ENCODE peak calls at places on chromosomes 6 and 20, in five cellular contexts. One of them, this sample, is unnamed.

GRCh38 chr20:14446446-14446845 is 109.0 kb upstream of the FLRT3 start:
- DNase-seq in GM12865: no peak
- DNase-seq in fibroblast of mammary gland: peak
- DNase-seq in fibroblast of the aortic adventitia: no peak
- DNase-seq in endothelial cell: no peak
- DNase-seq in this sample: no peak

GRCh38 chr6:11710968-11711643 is 67.5 kb downstream of the ADTRP start:
- DNase-seq in endothelial cell: no peak
- DNase-seq in fibroblast of mammary gland: peak
- DNase-seq in GM12865: peak
- DNase-seq in fibroblast of the aortic adventitia: no peak
- DNase-seq in this sample: no peak

GRCh38 chr20:19888269-19888669 is 128.9 kb upstream of the NAA20 start:
- DNase-seq in fibroblast of the aortic adventitia: no peak
- DNase-seq in GM12865: no peak
- DNase-seq in fibroblast of mammary gland: no peak
- DNase-seq in endothelial cell: no peak
- DNase-seq in this sample: peak

GRCh38 chr6:20811112-20811746 is 277.0 kb downstream of the CDKAL1 start:
- DNase-seq in GM12865: no peak
- DNase-seq in fibroblast of the aortic adventitia: peak
- DNase-seq in fibroblast of mammary gland: peak
- DNase-seq in endothelial cell: peak
- DNase-seq in this sample: no peak

GRCh38 chr6:36874016-36874442 is 574 bp downstream of the PPIL1 start:
- DNase-seq in endothelial cell: no peak
- DNase-seq in fibroblast of the aortic adventitia: peak
- DNase-seq in GM12865: no peak
- DNase-seq in fibroblast of mammary gland: peak
- DNase-seq in this sample: no peak

GRCh38 chr20:56924976-56925695 is 296.0 kb downstream of the TFAP2C start:
- DNase-seq in GM12865: no peak
- DNase-seq in fibroblast of mammary gland: no peak
- DNase-seq in endothelial cell: peak
- DNase-seq in fibroblast of the aortic adventitia: no peak
- DNase-seq in this sample: no peak

GRCh38 chr6:99588618-99589289 is 17.9 kb upstream of the PRDM13 start:
- DNase-seq in fibroblast of mammary gland: peak
- DNase-seq in GM12865: peak
- DNase-seq in fibroblast of the aortic adventitia: peak
- DNase-seq in endothelial cell: peak
- DNase-seq in this sample: peak

GRCh38 chr6:159104163-159104885 is 59.5 kb upstream of the TAGAP start:
- DNase-seq in fibroblast of mammary gland: peak
- DNase-seq in endothelial cell: peak
- DNase-seq in GM12865: peak
- DNase-seq in fibroblast of the aortic adventitia: peak
- DNase-seq in this sample: peak

GRCh38 chr20:44828640-44829039 is 18.3 kb upstream of the RIMS4 start:
- DNase-seq in GM12865: no peak
- DNase-seq in fibroblast of the aortic adventitia: no peak
- DNase-seq in fibroblast of mammary gland: no peak
- DNase-seq in endothelial cell: no peak
- DNase-seq in this sample: no peak

GRCh38 chr6:66896415-66896814 is 1189.4 kb upstream of the EYS start:
- DNase-seq in fibroblast of the aortic adventitia: no peak
- DNase-seq in fibroblast of mammary gland: no peak
- DNase-seq in endothelial cell: no peak
- DNase-seq in GM12865: no peak
- DNase-seq in this sample: no peak

GRCh38 chr6:161836643-161837448 is 563.0 kb upstream of the AGPAT4 start:
- DNase-seq in GM12865: no peak
- DNase-seq in fibroblast of mammary gland: peak
- DNase-seq in fibroblast of the aortic adventitia: no peak
- DNase-seq in endothelial cell: no peak
- DNase-seq in this sample: no peak
- TF ChIP-seq CTCF in GM12865: no peak
- TF ChIP-seq CTCF in fibroblast of mammary gland: peak
- TF ChIP-seq CTCF in fibroblast of the aortic adventitia: no peak
- TF ChIP-seq CTCF in endothelial cell: no peak
- TF ChIP-seq CTCF in this sample: no peak

DNA sequence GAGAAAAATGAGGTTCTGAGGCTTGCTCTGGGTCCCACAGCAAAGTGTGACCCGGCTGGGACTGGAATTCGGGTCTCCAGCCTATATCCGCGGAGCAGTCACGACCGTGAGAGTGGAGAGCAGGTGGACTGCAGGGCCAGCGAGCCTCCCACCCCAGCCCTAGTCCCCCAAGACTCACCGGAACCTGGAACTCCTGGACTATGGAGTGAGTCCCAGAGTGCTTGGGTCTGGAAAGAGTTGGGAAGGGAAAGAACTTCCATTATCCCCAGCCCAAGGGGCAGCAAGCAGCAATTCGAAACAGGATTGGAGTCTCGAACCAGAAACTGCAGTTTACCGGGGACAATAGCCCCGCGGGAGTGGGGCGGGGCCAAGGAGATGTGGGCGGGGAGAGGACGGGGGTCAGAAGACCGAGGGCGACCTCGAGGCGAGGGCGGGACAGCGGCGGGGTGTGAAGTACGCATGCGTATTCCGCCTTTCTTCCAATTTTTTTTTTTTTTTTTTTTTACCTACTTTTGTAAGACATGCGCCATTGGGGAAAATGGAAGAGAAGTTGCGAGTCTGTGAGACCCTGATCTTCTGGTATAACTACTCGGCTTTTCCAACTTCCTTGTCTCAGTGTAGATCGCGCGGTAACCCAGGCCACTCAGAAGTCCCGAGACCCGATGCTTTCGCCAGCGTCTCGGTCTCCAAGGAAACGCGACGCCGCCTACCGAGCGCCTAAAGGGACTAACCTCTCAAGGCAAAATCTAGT is at the start of gene C20orf96:
- DNase-seq in GM12865: peak
- DNase-seq in endothelial cell: peak
- DNase-seq in fibroblast of mammary gland: peak
- DNase-seq in fibroblast of the aortic adventitia: peak
- DNase-seq in this sample: peak
- TF ChIP-seq CTCF in GM12865: peak
- TF ChIP-seq CTCF in endothelial cell: peak
- TF ChIP-seq CTCF in fibroblast of mammary gland: peak
- TF ChIP-seq CTCF in fibroblast of the aortic adventitia: peak
- TF ChIP-seq CTCF in this sample: peak

GRCh38 chr20:16477632-16478031 is 95.6 kb downstream of the KIF16B start:
- DNase-seq in fibroblast of the aortic adventitia: peak
- DNase-seq in GM12865: no peak
- DNase-seq in fibroblast of mammary gland: peak
- DNase-seq in endothelial cell: no peak
- DNase-seq in this sample: no peak

GRCh38 chr20:16475225-16475624 is 98.0 kb downstream of the KIF16B start:
- DNase-seq in fibroblast of the aortic adventitia: peak
- DNase-seq in endothelial cell: no peak
- DNase-seq in GM12865: no peak
- DNase-seq in fibroblast of mammary gland: no peak
- DNase-seq in this sample: peak

GRCh38 chr20:16479666-16480065 is 93.6 kb downstream of the KIF16B start:
- DNase-seq in GM12865: no peak
- DNase-seq in fibroblast of mammary gland: no peak
- DNase-seq in endothelial cell: no peak
- DNase-seq in fibroblast of the aortic adventitia: no peak
- DNase-seq in this sample: no peak

GRCh38 chr20:16474342-16474741 is 98.9 kb downstream of the KIF16B start:
- DNase-seq in fibroblast of mammary gland: no peak
- DNase-seq in endothelial cell: no peak
- DNase-seq in GM12865: no peak
- DNase-seq in fibroblast of the aortic adventitia: no peak
- DNase-seq in this sample: no peak

GRCh38 chr20:16476032-16476431 is 97.2 kb downstream of the KIF16B start:
- DNase-seq in GM12865: peak
- DNase-seq in fibroblast of the aortic adventitia: peak
- DNase-seq in endothelial cell: no peak
- DNase-seq in fibroblast of mammary gland: peak
- DNase-seq in this sample: no peak
- TF ChIP-seq CTCF in GM12865: peak
- TF ChIP-seq CTCF in fibroblast of the aortic adventitia: peak
- TF ChIP-seq CTCF in endothelial cell: peak
- TF ChIP-seq CTCF in fibroblast of mammary gland: peak
- TF ChIP-seq CTCF in this sample: peak

GRCh38 chr6:33297956-33298772 is 578 bp downstream of the RGL2 start:
- DNase-seq in fibroblast of mammary gland: peak
- DNase-seq in endothelial cell: peak
- DNase-seq in fibroblast of the aortic adventitia: peak
- DNase-seq in GM12865: peak
- DNase-seq in this sample: peak
- TF ChIP-seq CTCF in fibroblast of mammary gland: no peak
- TF ChIP-seq CTCF in endothelial cell: peak
- TF ChIP-seq CTCF in fibroblast of the aortic adventitia: no peak
- TF ChIP-seq CTCF in GM12865: no peak
- TF ChIP-seq CTCF in this sample: no peak

GRCh38 chr6:88483424-88483823 is 317.3 kb upstream of the CNR1 start:
- DNase-seq in fibroblast of mammary gland: no peak
- DNase-seq in endothelial cell: no peak
- DNase-seq in GM12865: no peak
- DNase-seq in fibroblast of the aortic adventitia: no peak
- DNase-seq in this sample: no peak

GRCh38 chr6:88481519-88481918 is 315.4 kb upstream of the CNR1 start:
- DNase-seq in GM12865: no peak
- DNase-seq in fibroblast of mammary gland: no peak
- DNase-seq in endothelial cell: no peak
- DNase-seq in fibroblast of the aortic adventitia: no peak
- DNase-seq in this sample: no peak

GRCh38 chr6:88477411-88477810 is 311.3 kb upstream of the CNR1 start:
- DNase-seq in GM12865: no peak
- DNase-seq in endothelial cell: no peak
- DNase-seq in fibroblast of mammary gland: peak
- DNase-seq in fibroblast of the aortic adventitia: no peak
- DNase-seq in this sample: no peak

GRCh38 chr6:88476388-88476787 is 310.2 kb upstream of the CNR1 start:
- DNase-seq in fibroblast of the aortic adventitia: no peak
- DNase-seq in fibroblast of mammary gland: no peak
- DNase-seq in GM12865: no peak
- DNase-seq in endothelial cell: no peak
- DNase-seq in this sample: no peak

DNA sequence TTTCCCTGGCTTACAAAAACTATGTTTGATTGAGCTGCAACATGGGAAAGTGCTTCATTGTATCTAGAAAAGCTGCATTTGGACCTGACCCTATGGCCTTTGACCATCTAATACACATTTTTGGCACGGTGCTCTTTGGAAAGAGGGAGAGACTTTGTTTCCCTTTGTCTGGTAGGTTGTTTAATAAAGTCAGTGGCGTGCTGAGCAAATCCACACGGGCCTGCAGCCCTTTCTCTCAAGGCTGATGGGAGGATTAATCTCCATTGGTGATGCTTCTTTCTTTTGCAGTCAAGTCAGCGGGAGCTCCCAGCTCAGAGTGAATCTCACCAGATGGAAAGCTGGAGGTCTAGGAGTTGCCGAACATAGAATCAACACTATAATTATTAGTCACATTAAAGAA is 314.7 kb upstream of the CNR1 start:
- DNase-seq in GM12865: no peak
- DNase-seq in fibroblast of mammary gland: no peak
- DNase-seq in fibroblast of the aortic adventitia: no peak
- DNase-seq in endothelial cell: no peak
- DNase-seq in this sample: no peak
- TF ChIP-seq CTCF in GM12865: no peak
- TF ChIP-seq CTCF in fibroblast of mammary gland: no peak
- TF ChIP-seq CTCF in fibroblast of the aortic adventitia: no peak
- TF ChIP-seq CTCF in endothelial cell: no peak
- TF ChIP-seq CTCF in this sample: no peak

GRCh38 chr6:81838724-81839425 is 86.4 kb upstream of the TENT5A start:
- DNase-seq in fibroblast of mammary gland: no peak
- DNase-seq in fibroblast of the aortic adventitia: no peak
- DNase-seq in endothelial cell: no peak
- DNase-seq in GM12865: no peak
- DNase-seq in this sample: no peak
- TF ChIP-seq CTCF in fibroblast of mammary gland: no peak
- TF ChIP-seq CTCF in fibroblast of the aortic adventitia: no peak
- TF ChIP-seq CTCF in endothelial cell: no peak
- TF ChIP-seq CTCF in GM12865: no peak
- TF ChIP-seq CTCF in this sample: no peak

GRCh38 chr6:15246217-15247211 is 645 bp downstream of the JARID2 start:
- DNase-seq in endothelial cell: no peak
- DNase-seq in fibroblast of mammary gland: no peak
- DNase-seq in fibroblast of the aortic adventitia: peak
- DNase-seq in GM12865: no peak
- DNase-seq in this sample: no peak

GRCh38 chr6:15247214-15247749 is 1.4 kb downstream of the JARID2 start:
- DNase-seq in endothelial cell: no peak
- DNase-seq in fibroblast of mammary gland: no peak
- DNase-seq in GM12865: no peak
- DNase-seq in fibroblast of the aortic adventitia: no peak
- DNase-seq in this sample: no peak

GRCh38 chr6:15249371-15250019 is 3.6 kb downstream of the JARID2 start:
- DNase-seq in endothelial cell: no peak
- DNase-seq in fibroblast of mammary gland: no peak
- DNase-seq in GM12865: no peak
- DNase-seq in fibroblast of the aortic adventitia: peak
- DNase-seq in this sample: peak

GRCh38 chr6:15248451-15249370 is 2.8 kb downstream of the JARID2 start:
- DNase-seq in fibroblast of the aortic adventitia: peak
- DNase-seq in fibroblast of mammary gland: peak
- DNase-seq in GM12865: peak
- DNase-seq in endothelial cell: peak
- DNase-seq in this sample: peak

DNA sequence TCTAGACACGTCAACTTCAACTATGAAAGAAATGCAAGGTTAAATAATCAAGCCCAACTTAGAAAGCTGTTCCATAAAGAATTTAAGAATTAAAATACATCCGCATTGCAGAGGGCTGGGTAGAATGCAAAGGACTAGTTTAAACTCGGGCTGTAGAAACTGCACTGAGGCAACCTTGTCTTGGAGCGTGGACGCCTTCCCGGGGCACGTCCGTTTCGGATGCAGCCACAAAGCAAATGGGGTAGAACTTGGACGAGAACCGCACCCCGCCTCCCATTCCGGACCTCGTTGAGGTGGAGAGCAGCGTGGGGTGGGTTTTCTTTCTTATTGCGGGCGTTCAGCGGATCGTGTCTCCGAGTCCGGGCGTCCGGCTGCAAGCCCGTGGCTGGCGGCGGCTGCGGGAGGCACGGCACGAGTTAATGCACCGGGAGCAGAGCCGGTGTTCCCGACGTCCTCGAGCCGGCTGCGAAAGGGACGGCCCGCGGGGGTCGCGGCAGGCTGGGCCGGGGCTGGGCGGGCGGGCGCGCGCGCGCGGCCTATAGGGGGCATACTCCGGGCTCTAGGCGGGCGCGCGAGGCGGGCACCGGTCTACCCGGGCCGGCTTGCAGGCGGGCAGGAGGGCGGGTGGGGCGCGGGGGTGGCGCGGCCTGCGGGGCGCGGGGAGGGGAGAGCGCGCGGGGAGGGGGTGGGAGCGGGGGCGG is 2.0 kb downstream of the JARID2 start:
- DNase-seq in GM12865: peak
- DNase-seq in fibroblast of mammary gland: peak
- DNase-seq in endothelial cell: peak
- DNase-seq in fibroblast of the aortic adventitia: peak
- DNase-seq in this sample: peak
- TF ChIP-seq CTCF in GM12865: peak
- TF ChIP-seq CTCF in fibroblast of mammary gland: no peak
- TF ChIP-seq CTCF in endothelial cell: peak
- TF ChIP-seq CTCF in fibroblast of the aortic adventitia: peak
- TF ChIP-seq CTCF in this sample: no peak

GRCh38 chr6:10641494-10641893 is 52.9 kb downstream of the C6orf52 start:
- DNase-seq in GM12865: no peak
- DNase-seq in fibroblast of mammary gland: no peak
- DNase-seq in fibroblast of the aortic adventitia: no peak
- DNase-seq in endothelial cell: no peak
- DNase-seq in this sample: no peak
- TF ChIP-seq CTCF in GM12865: no peak
- TF ChIP-seq CTCF in fibroblast of mammary gland: no peak
- TF ChIP-seq CTCF in fibroblast of the aortic adventitia: no peak
- TF ChIP-seq CTCF in endothelial cell: no peak
- TF ChIP-seq CTCF in this sample: no peak

This sample was measured in mucosa of descending colon.